ENCODE peak calls at places on chromosome 19, in eight cellular contexts. One of them, this sample, is unnamed.

GRCh38 chr19:4909172-4909896 is at the start of gene UHRF1:
- DNase-seq in fibroblast of the conjunctiva: no peak
- DNase-seq in activated CD8-positive, alpha-beta memory T cell treated with anti-CD3 and anti-CD28 coated beads for 48 hours: peak; percentile 67
- DNase-seq in NCI-H526 treated with DMSO at 0.1 percent for 48 hours: peak; percentile 4
- DNase-seq in GM12892: no peak
- DNase-seq in B cell: no peak
- DNase-seq in HS-27A: no peak
- DNase-seq in NCI-H345: peak; percentile 78
- DNase-seq in this sample: peak; percentile 83

GRCh38 chr19:54469496-54469934 is 3.6 kb downstream of the CDC42EP5 start:
- DNase-seq in B cell: no peak
- DNase-seq in HS-27A: no peak
- DNase-seq in activated CD8-positive, alpha-beta memory T cell treated with anti-CD3 and anti-CD28 coated beads for 48 hours: no peak
- DNase-seq in GM12892: no peak
- DNase-seq in NCI-H345: no peak
- DNase-seq in NCI-H526 treated with DMSO at 0.1 percent for 48 hours: no peak
- DNase-seq in fibroblast of the conjunctiva: no peak
- DNase-seq in this sample: no peak

GRCh38 chr19:48683349-48683748 is 10.5 kb upstream of the NTN5 start:
- DNase-seq in activated CD8-positive, alpha-beta memory T cell treated with anti-CD3 and anti-CD28 coated beads for 48 hours: no peak
- DNase-seq in NCI-H345: no peak
- DNase-seq in B cell: peak; percentile 58
- DNase-seq in NCI-H526 treated with DMSO at 0.1 percent for 48 hours: no peak
- DNase-seq in fibroblast of the conjunctiva: peak; percentile 27
- DNase-seq in HS-27A: no peak
- DNase-seq in GM12892: no peak
- DNase-seq in this sample: no peak

GRCh38 chr19:3507371-3508120 is 1.4 kb downstream of the FZR1 start:
- DNase-seq in HS-27A: no peak
- DNase-seq in fibroblast of the conjunctiva: no peak
- DNase-seq in GM12892: no peak
- DNase-seq in NCI-H345: no peak
- DNase-seq in activated CD8-positive, alpha-beta memory T cell treated with anti-CD3 and anti-CD28 coated beads for 48 hours: no peak
- DNase-seq in B cell: peak; percentile 40
- DNase-seq in NCI-H526 treated with DMSO at 0.1 percent for 48 hours: no peak
- DNase-seq in this sample: no peak

GRCh38 chr19:4061178-4061682 is 5.5 kb downstream of the ZBTB7A start:
- DNase-seq in fibroblast of the conjunctiva: no peak
- DNase-seq in GM12892: no peak
- DNase-seq in NCI-H526 treated with DMSO at 0.1 percent for 48 hours: no peak
- DNase-seq in NCI-H345: no peak
- DNase-seq in activated CD8-positive, alpha-beta memory T cell treated with anti-CD3 and anti-CD28 coated beads for 48 hours: no peak
- DNase-seq in HS-27A: no peak
- DNase-seq in B cell: peak; percentile 65
- DNase-seq in this sample: no peak

GRCh38 chr19:55857974-55858373 is 21.6 kb downstream of the NLRP4 start:
- DNase-seq in GM12892: no peak
- DNase-seq in fibroblast of the conjunctiva: no peak
- DNase-seq in HS-27A: no peak
- DNase-seq in NCI-H345: no peak
- DNase-seq in B cell: no peak
- DNase-seq in activated CD8-positive, alpha-beta memory T cell treated with anti-CD3 and anti-CD28 coated beads for 48 hours: no peak
- DNase-seq in NCI-H526 treated with DMSO at 0.1 percent for 48 hours: no peak
- DNase-seq in this sample: no peak

GRCh38 chr19:4506449-4507149 is 11.7 kb downstream of the PLIN4 start:
- DNase-seq in GM12892: no peak
- DNase-seq in NCI-H345: no peak
- DNase-seq in B cell: no peak
- DNase-seq in NCI-H526 treated with DMSO at 0.1 percent for 48 hours: no peak
- DNase-seq in HS-27A: no peak
- DNase-seq in fibroblast of the conjunctiva: no peak
- DNase-seq in activated CD8-positive, alpha-beta memory T cell treated with anti-CD3 and anti-CD28 coated beads for 48 hours: no peak
- DNase-seq in this sample: no peak

GRCh38 chr19:41897820-41898219 is 14.8 kb downstream of the ARHGEF1 start:
- DNase-seq in fibroblast of the conjunctiva: no peak
- DNase-seq in NCI-H526 treated with DMSO at 0.1 percent for 48 hours: no peak
- DNase-seq in NCI-H345: no peak
- DNase-seq in activated CD8-positive, alpha-beta memory T cell treated with anti-CD3 and anti-CD28 coated beads for 48 hours: no peak
- DNase-seq in GM12892: no peak
- DNase-seq in HS-27A: no peak
- DNase-seq in B cell: no peak
- DNase-seq in this sample: no peak

GRCh38 chr19:35673121-35673804 is 6.9 kb downstream of the UPK1A start:
- DNase-seq in HS-27A: no peak
- DNase-seq in GM12892: peak; percentile 49
- DNase-seq in activated CD8-positive, alpha-beta memory T cell treated with anti-CD3 and anti-CD28 coated beads for 48 hours: peak; percentile 30
- DNase-seq in NCI-H345: peak; percentile 70
- DNase-seq in fibroblast of the conjunctiva: no peak
- DNase-seq in B cell: peak; percentile 41
- DNase-seq in NCI-H526 treated with DMSO at 0.1 percent for 48 hours: peak; percentile 43
- DNase-seq in this sample: no peak

GRCh38 chr19:50036905-50037304 is 11.1 kb downstream of the ZNF473 start:
- DNase-seq in NCI-H345: no peak
- DNase-seq in fibroblast of the conjunctiva: no peak
- DNase-seq in GM12892: no peak
- DNase-seq in activated CD8-positive, alpha-beta memory T cell treated with anti-CD3 and anti-CD28 coated beads for 48 hours: no peak
- DNase-seq in B cell: no peak
- DNase-seq in HS-27A: no peak
- DNase-seq in NCI-H526 treated with DMSO at 0.1 percent for 48 hours: no peak
- DNase-seq in this sample: no peak

GRCh38 chr19:36032251-36033104 is at the start of gene CLIP3:
- DNase-seq in NCI-H526 treated with DMSO at 0.1 percent for 48 hours: peak; percentile 40
- DNase-seq in GM12892: peak; percentile 68
- DNase-seq in NCI-H345: peak; percentile 94
- DNase-seq in fibroblast of the conjunctiva: peak; percentile 51
- DNase-seq in B cell: no peak
- DNase-seq in activated CD8-positive, alpha-beta memory T cell treated with anti-CD3 and anti-CD28 coated beads for 48 hours: no peak
- DNase-seq in HS-27A: no peak
- DNase-seq in this sample: peak; percentile 53

GRCh38 chr19:5349041-5349440 is 8.4 kb upstream of the PTPRS start:
- DNase-seq in NCI-H526 treated with DMSO at 0.1 percent for 48 hours: no peak
- DNase-seq in NCI-H345: peak; percentile 16
- DNase-seq in fibroblast of the conjunctiva: no peak
- DNase-seq in activated CD8-positive, alpha-beta memory T cell treated with anti-CD3 and anti-CD28 coated beads for 48 hours: no peak
- DNase-seq in HS-27A: no peak
- DNase-seq in B cell: no peak
- DNase-seq in GM12892: no peak
- DNase-seq in this sample: no peak

GRCh38 chr19:7788178-7788932 is 25.3 kb downstream of the CLEC4M start:
- DNase-seq in activated CD8-positive, alpha-beta memory T cell treated with anti-CD3 and anti-CD28 coated beads for 48 hours: no peak
- DNase-seq in NCI-H526 treated with DMSO at 0.1 percent for 48 hours: no peak
- DNase-seq in fibroblast of the conjunctiva: no peak
- DNase-seq in NCI-H345: no peak
- DNase-seq in B cell: peak; percentile 38
- DNase-seq in GM12892: no peak
- DNase-seq in HS-27A: no peak
- DNase-seq in this sample: no peak

GRCh38 chr19:7734220-7735203 is 2.6 kb upstream of the CLEC4G start:
- DNase-seq in NCI-H345: no peak
- DNase-seq in NCI-H526 treated with DMSO at 0.1 percent for 48 hours: no peak
- DNase-seq in GM12892: no peak
- DNase-seq in HS-27A: no peak
- DNase-seq in B cell: no peak
- DNase-seq in fibroblast of the conjunctiva: no peak
- DNase-seq in activated CD8-positive, alpha-beta memory T cell treated with anti-CD3 and anti-CD28 coated beads for 48 hours: no peak
- DNase-seq in this sample: no peak

GRCh38 chr19:16000024-16000687 is 51.3 kb downstream of the OR10H4 start:
- DNase-seq in NCI-H345: no peak
- DNase-seq in fibroblast of the conjunctiva: no peak
- DNase-seq in HS-27A: no peak
- DNase-seq in activated CD8-positive, alpha-beta memory T cell treated with anti-CD3 and anti-CD28 coated beads for 48 hours: no peak
- DNase-seq in B cell: no peak
- DNase-seq in NCI-H526 treated with DMSO at 0.1 percent for 48 hours: no peak
- DNase-seq in GM12892: no peak
- DNase-seq in this sample: no peak

GRCh38 chr19:18764591-18765051 is 26.5 kb downstream of the COMP start:
- DNase-seq in B cell: no peak
- DNase-seq in NCI-H345: no peak
- DNase-seq in NCI-H526 treated with DMSO at 0.1 percent for 48 hours: no peak
- DNase-seq in activated CD8-positive, alpha-beta memory T cell treated with anti-CD3 and anti-CD28 coated beads for 48 hours: no peak
- DNase-seq in fibroblast of the conjunctiva: no peak
- DNase-seq in GM12892: no peak
- DNase-seq in HS-27A: peak; percentile 12
- DNase-seq in this sample: no peak

GRCh38 chr19:44648536-44649370 is 5.0 kb downstream of the PVR start:
- DNase-seq in GM12892: no peak
- DNase-seq in HS-27A: no peak
- DNase-seq in NCI-H526 treated with DMSO at 0.1 percent for 48 hours: no peak
- DNase-seq in NCI-H345: no peak
- DNase-seq in fibroblast of the conjunctiva: no peak
- DNase-seq in B cell: no peak
- DNase-seq in activated CD8-positive, alpha-beta memory T cell treated with anti-CD3 and anti-CD28 coated beads for 48 hours: no peak
- DNase-seq in this sample: no peak

GRCh38 chr19:46898731-46899130 is 37.9 kb downstream of the ARHGAP35 start:
- DNase-seq in GM12892: no peak
- DNase-seq in activated CD8-positive, alpha-beta memory T cell treated with anti-CD3 and anti-CD28 coated beads for 48 hours: no peak
- DNase-seq in B cell: no peak
- DNase-seq in fibroblast of the conjunctiva: no peak
- DNase-seq in HS-27A: no peak
- DNase-seq in NCI-H526 treated with DMSO at 0.1 percent for 48 hours: no peak
- DNase-seq in NCI-H345: no peak
- DNase-seq in this sample: no peak

GRCh38 chr19:36489920-36490415 is 607 bp upstream of the ZNF566 start:
- DNase-seq in GM12892: peak; percentile 49
- DNase-seq in NCI-H526 treated with DMSO at 0.1 percent for 48 hours: peak; percentile 99
- DNase-seq in fibroblast of the conjunctiva: peak; percentile 91
- DNase-seq in NCI-H345: peak; percentile 100
- DNase-seq in HS-27A: no peak
- DNase-seq in activated CD8-positive, alpha-beta memory T cell treated with anti-CD3 and anti-CD28 coated beads for 48 hours: no peak
- DNase-seq in B cell: peak; percentile 85
- DNase-seq in this sample: no peak

GRCh38 chr19:19460761-19461265 is 54.5 kb downstream of the TSSK6 start:
- DNase-seq in fibroblast of the conjunctiva: no peak
- DNase-seq in GM12892: no peak
- DNase-seq in HS-27A: no peak
- DNase-seq in activated CD8-positive, alpha-beta memory T cell treated with anti-CD3 and anti-CD28 coated beads for 48 hours: peak; percentile 41
- DNase-seq in B cell: peak; percentile 62
- DNase-seq in NCI-H526 treated with DMSO at 0.1 percent for 48 hours: no peak
- DNase-seq in NCI-H345: no peak
- DNase-seq in this sample: peak; percentile 71

This sample was measured in GM06990.